ENCODE peak calls at places on chromosomes 13 and 19, in four cellular contexts. L is CD4-positive, CD25-positive, alpha-beta regulatory T cell; A is AG10803; E is cardiac muscle cell. C is an unnamed sample.

GRCh38 chr19:18848860-18849661 is 17.3 kb downstream of the UPF1 start:
- DNase-seq in A (peak; percentile 85), E (peak; percentile 82), L (no peak), C (peak; percentile 42)

GRCh38 chr19:13155472-13156284 is 5.5 kb downstream of the IER2 start:
- DNase-seq in E (peak; percentile 95), A (peak; percentile 75), L (peak; percentile 69), C (peak; percentile 64)

GRCh38 chr19:12868540-12869112 is 12.6 kb downstream of the DNASE2 start:
- DNase-seq in E (no peak), A (no peak), L (no peak), C (no peak)

GRCh38 chr13:103046676-103047075 is 19.5 kb downstream of the SLC10A2 start:
- DNase-seq in E (no peak), A (no peak), L (no peak), C (no peak)

GRCh38 chr13:97385854-97386253 is 48.1 kb upstream of the RAP2A start:
- DNase-seq in E (no peak), L (no peak), A (peak; percentile 16), C (no peak)

GRCh38 chr13:34942732-34943674 is 933 bp downstream of the NBEA start:
- DNase-seq in E (peak; percentile 5), A (no peak), L (no peak), C (no peak)

GRCh38 chr13:41018583-41018909 is 570 bp downstream of the ELF1 start:
- DNase-seq in A (no peak), E (no peak), L (no peak), C (no peak)

GRCh38 chr13:24092108-24092507 is 68.4 kb upstream of the SPATA13 start:
- DNase-seq in L (no peak), E (no peak), A (no peak), C (no peak)

DNA sequence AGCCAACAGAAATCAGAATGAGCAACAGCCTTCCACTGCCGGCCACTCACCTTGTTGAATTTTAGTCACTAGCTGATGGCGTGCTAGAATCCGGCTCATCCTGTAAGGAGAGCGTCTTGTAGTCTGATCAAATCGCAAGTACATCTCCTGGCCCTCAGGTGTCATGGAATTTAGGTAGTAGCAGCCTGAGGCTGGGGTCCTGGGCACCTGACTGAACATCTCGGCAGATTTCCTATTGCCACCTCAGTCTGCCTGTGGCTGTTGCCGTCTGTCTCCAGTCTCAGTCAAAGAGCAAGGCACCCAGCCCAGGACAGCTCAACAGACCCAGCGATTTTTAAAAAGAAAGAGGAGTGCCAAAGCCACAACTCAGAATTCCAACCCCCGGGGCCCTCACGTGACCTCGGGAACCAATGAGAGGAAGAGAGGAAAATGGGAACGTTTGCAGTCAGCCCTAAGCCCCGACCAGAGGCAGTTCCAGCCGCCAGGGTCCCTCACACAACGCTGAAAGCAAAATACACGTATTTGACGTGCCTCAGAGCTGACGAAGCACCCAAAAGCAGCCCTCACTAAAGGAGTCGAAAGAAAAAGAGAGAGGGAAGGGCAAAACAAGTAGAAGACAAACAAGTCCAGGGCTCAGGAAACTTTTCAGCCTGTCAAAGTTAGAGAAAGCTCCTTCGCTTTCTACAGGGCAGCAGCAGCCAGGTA is at the start of gene STARD13:
- DNase-seq in E (peak; percentile 98), L (no peak), A (peak; percentile 98), C (peak; percentile 94)
- H3K4me3 ChIP-seq in E (peak within 1 kb of the TSS; percentile 49), L (peak within 1 kb of the TSS; percentile 21), A (peak within 1 kb of the TSS; percentile 96), C (peak within 1 kb of the TSS; percentile 66)

GRCh38 chr19:14554382-14554812 is 17.5 kb downstream of the NDUFB7 start:
- DNase-seq in E (no peak), L (no peak), A (no peak), C (no peak)

GRCh38 chr19:14558370-14559066 is 13.3 kb downstream of the NDUFB7 start:
- DNase-seq in L (no peak), E (no peak), A (no peak), C (no peak)

GRCh38 chr19:14555918-14556661 is 15.8 kb downstream of the NDUFB7 start:
- DNase-seq in A (no peak), L (no peak), E (peak; percentile 12), C (no peak)

GRCh38 chr19:14553939-14554243 is 18.0 kb downstream of the NDUFB7 start:
- DNase-seq in A (no peak), L (no peak), E (no peak), C (no peak)

GRCh38 chr19:14556662-14557188 is 15.1 kb downstream of the NDUFB7 start:
- DNase-seq in A (peak; percentile 79), L (peak; percentile 53), E (peak; percentile 87), C (no peak)
- H3K4me3 ChIP-seq in A (peak overlapping the region; percentile 43), L (peak overlapping the region; percentile 26), E (no peak overlapping the region), C (no peak overlapping the region)

GRCh38 chr19:5803441-5803751 is 1.5 kb upstream of the NRTN start:
- DNase-seq in L (no peak), E (no peak), A (no peak), C (no peak)

GRCh38 chr19:5800361-5801270 is 4.3 kb upstream of the NRTN start:
- DNase-seq in E (no peak), A (no peak), L (no peak), C (no peak)

GRCh38 chr19:5798244-5798643 is 6.6 kb upstream of the NRTN start:
- DNase-seq in E (no peak), A (no peak), L (no peak), C (no peak)

GRCh38 chr19:5801796-5802616 is 2.9 kb upstream of the NRTN start:
- DNase-seq in L (no peak), A (peak; percentile 48), E (peak; percentile 37), C (no peak)

DNA sequence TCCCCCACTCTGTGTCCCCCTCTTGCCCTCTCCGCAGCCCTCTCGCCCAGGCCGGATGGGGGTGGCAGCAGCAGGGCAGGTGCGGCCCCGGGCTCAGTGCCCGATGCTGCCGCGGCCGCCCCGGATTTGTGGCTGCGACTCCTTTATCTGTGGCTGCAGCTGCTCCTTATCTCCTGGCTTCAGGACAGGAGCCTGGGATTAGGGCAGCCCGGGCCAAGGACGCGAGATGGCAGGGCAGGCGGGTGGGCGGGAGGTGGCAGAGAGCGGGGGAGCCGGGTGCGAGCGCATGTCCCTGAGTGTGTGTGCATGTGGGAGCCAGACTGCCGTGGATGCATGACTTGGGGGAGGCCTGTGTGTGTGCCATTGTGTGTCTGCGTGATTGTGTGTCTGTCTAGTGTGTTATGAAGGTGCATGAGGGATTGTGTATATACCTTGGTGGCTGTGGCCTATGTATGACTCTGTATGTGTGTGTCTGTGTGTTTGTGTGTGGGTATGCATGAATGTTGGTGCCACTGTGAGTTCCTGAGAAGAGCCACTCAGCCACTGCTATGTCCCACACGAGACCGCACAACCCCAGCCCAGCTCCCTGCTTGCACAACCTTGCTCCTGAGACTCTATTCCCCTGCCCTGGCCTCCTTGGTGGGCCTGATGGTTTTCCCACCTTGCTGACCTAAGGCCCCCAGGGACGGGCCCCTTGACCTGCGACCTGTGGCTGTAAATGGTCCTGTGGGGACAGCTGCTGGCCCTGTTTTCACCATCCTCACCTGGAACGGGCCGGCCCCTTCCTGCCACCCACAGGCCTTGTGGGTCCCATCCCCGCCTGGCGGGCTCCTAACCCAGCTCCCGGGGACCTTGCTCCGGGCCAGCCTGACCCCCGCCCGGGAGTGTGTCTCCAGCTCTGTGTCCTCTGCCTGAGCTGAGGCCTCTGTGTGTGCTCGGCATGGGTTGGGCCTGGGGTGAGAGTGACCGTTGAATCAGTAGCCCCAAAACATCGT is 5.3 kb upstream of the NRTN start:
- DNase-seq in L (no peak), A (no peak), E (peak; percentile 19), C (no peak)
- H3K4me3 ChIP-seq in L (no peak overlapping the region), A (no peak overlapping the region), E (no peak overlapping the region), C (no peak overlapping the region)

GRCh38 chr19:49678970-49679831 is 2.1 kb downstream of the PRMT1 start:
- DNase-seq in E (no peak), A (no peak), L (no peak), C (no peak)
- H3K4me3 ChIP-seq in E (no peak overlapping the region), A (no peak overlapping the region), L (no peak overlapping the region), C (peak overlapping the region; percentile 2)

DNA sequence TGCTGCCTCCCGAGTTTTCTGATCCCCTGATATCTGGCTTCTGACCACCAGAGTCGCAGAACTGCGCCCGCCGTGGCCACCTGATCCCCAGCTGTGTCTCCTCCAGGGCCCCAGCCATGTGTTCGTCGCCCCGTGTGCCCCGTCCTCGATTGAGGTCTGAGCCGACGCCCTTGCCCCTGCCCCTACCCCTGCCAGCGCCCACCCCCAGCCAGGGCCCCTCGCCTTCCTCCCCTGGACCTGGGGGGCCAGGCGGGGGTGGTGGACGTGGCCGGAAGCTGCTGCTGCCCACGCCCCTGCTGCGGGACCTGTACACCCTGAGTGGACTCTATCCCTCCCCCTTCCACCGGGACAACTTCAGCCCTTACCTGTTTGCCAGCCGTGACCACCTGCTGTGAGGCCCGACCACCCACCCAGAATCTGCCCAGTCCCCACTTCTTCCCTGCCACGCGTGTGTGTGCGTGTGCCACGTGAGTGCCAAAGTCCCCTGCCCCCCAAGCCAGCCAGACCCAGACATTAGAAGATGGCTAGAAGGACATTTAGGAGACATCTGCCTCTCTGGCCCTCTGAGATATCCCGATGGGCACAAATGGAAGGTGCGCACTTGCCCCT is 9.2 kb downstream of the PLPPR2 start:
- DNase-seq in L (no peak), E (no peak), A (no peak), C (no peak)
- H3K4me3 ChIP-seq in L (no peak overlapping the region), E (no peak overlapping the region), A (no peak overlapping the region), C (no peak overlapping the region)

GRCh38 chr19:37306383-37306963 is 64.4 kb upstream of the ZNF527 start:
- DNase-seq in E (no peak), L (no peak), A (no peak), C (no peak)

GRCh38 chr19:37304884-37305255 is 66.0 kb upstream of the ZNF527 start:
- DNase-seq in L (no peak), A (no peak), E (no peak), C (no peak)

GRCh38 chr19:37309834-37310575 is 60.9 kb upstream of the ZNF527 start:
- DNase-seq in L (no peak), A (no peak), E (no peak), C (no peak)

GRCh38 chr19:37303591-37304171 is 67.2 kb upstream of the ZNF527 start:
- DNase-seq in E (no peak), L (no peak), A (no peak), C (no peak)

GRCh38 chr19:37304190-37304883 is 66.6 kb upstream of the ZNF527 start:
- DNase-seq in L (no peak), A (no peak), E (no peak), C (no peak)
- H3K4me3 ChIP-seq in L (no peak overlapping the region), A (peak overlapping the region; percentile 51), E (peak overlapping the region; percentile 55), C (peak overlapping the region; percentile 32)

C was measured in skeletal muscle cell.